ENCODE peak calls at places on chromosomes 2 and 18, in four cellular contexts. W, H, U and C are unnamed samples. For H3K9me3, the result is how much of the 10 kb centered on the place peaks cover.

GRCh38 chr18:49769047-49769708 is 44.2 kb downstream of the ACAA2 start:
- DNase-seq in H (no peak), W (no peak), U (no peak), C (no peak)

GRCh38 chr2:215870088-215870490 is 143.3 kb downstream of the MREG start:
- DNase-seq in H (peak), W (peak), U (no peak), C (peak)

GRCh38 chr2:65351234-65351947 is 81.0 kb downstream of the SPRED2 start:
- DNase-seq in H (peak), U (no peak), W (no peak), C (peak)

GRCh38 chr2:108288534-108289106 is at the start of gene SULT1C2:
- DNase-seq in W (no peak), U (peak), H (peak), C (no peak)

GRCh38 chr2:81658227-81658626 is 1353.7 kb upstream of the LRRTM1 start:
- DNase-seq in W (peak), U (no peak), H (peak), C (no peak)

GRCh38 chr2:128444816-128445532 is 126.3 kb upstream of the HS6ST1 start:
- DNase-seq in H (peak), U (no peak), W (no peak), C (no peak)

GRCh38 chr2:19185061-19185460 is 173.4 kb downstream of the OSR1 start:
- DNase-seq in U (no peak), H (peak), W (no peak), C (no peak)

GRCh38 chr2:130920417-130921030 is 83.8 kb downstream of the ARHGEF4 start:
- DNase-seq in H (peak), W (peak), U (peak), C (peak)

GRCh38 chr2:69221960-69222751 is 164.9 kb downstream of the GFPT1 start:
- DNase-seq in U (no peak), H (peak), W (no peak), C (peak)

GRCh38 chr18:59096098-59096779 is 43.4 kb upstream of the SEC11C start:
- DNase-seq in U (peak), H (no peak), W (no peak), C (no peak)

GRCh38 chr2:70941701-70942100 is 6.0 kb downstream of the ATP6V1B1 start:
- DNase-seq in H (no peak), U (no peak), W (no peak), C (no peak)

GRCh38 chr2:162106146-162106551 is 32.1 kb upstream of the DPP4 start:
- DNase-seq in W (no peak), H (peak), U (no peak), C (no peak)

GRCh38 chr2:121450301-121450700 is 80.4 kb upstream of the RNU4ATAC start:
- DNase-seq in W (no peak), U (no peak), H (no peak), C (no peak)

GRCh38 chr2:101828267-101829017 is 130.9 kb downstream of the MAP4K4 start:
- DNase-seq in H (no peak), W (no peak), U (no peak), C (peak)

GRCh38 chr18:10406172-10406663 is 48.2 kb upstream of the APCDD1 start:
- DNase-seq in H (no peak), W (no peak), U (no peak), C (no peak)

GRCh38 chr2:118806797-118807667 is 40.4 kb downstream of the EN1 start:
- DNase-seq in W (no peak), H (no peak), U (no peak), C (no peak)

DNA sequence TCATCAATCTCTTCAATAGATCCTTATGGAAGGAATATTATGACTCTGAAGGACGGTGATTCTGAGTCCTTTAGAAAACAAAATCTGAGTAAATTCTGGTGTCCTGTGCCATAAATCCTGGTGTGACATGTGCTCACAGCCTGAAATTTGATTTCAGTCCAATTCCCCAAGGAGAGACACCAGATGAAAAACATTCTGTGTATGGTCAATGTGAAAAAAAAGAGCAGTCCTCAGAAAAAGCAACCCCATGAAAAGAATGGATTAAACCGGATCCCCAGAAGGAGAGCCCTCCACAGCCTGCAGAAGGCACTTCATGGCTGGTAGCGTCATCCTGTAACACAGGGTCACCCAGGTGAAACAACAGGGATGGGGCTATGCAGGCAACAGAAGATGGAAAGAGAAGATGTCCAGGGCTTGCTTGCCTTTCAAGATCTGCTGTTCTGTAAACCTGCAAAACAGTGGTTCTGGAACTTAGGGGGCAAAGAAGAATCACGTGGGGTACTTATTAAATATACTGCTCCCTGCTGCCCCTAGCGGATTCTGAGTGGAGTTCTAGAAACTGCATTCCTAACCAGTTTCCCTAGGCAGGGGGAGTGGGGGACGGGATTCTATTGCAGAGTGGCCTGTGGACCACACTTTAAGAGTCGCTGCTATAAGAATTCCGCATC is 118.8 kb upstream of the ARL5A start:
- DNase-seq in H (peak), U (peak), W (peak), C (peak)
- H3K4me2 ChIP-seq in H (no peak), U (no peak), W (no peak), C (no peak)

DNA sequence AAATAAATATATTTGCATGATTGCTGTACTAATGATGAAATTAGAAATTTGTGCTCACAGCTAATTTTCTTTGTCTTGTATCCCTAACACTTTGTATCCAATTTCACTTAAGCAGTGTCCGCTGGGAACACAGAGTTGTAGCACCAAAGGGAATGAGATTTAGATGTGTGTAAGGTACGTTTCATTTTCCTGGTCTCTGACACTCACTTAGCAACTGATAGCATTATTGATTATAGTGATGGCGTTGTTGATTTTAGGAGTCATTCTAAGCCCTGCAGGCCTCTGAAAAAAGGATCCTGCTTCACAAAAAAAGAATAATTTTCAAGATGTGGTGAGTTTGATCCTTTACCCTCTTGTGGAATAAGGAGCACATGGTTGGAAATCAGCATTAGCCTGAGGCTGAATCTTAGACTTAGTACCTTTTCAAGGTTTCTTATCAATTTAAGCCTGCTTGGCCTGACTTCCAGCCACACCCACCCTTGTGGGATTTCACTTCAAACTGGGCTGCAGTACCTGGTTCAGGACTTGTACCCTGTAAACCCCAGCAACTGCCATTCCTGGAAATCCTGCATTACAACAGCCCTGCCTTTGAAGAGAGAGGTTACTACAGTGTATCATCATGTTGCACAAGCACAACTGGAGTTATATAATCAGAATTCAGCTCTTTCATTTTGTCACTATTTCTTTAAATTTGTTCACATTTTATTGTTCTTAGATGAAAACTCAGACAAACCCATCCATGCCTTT is 116.2 kb downstream of the RND3 start:
- DNase-seq in U (no peak), W (peak), H (peak), C (no peak)
- H3K9me3 ChIP-seq in U (under half), W (under half), H (under half), C (under half)

GRCh38 chr18:23263551-23264235 is 128.4 kb downstream of the CABLES1 start:
- DNase-seq in U (no peak), H (no peak), W (no peak), C (no peak)
- H2AK5ac ChIP-seq in U (no peak), H (peak), W (no peak), C (no peak)

GRCh38 chr18:79191418-79191817 is 122.2 kb downstream of the ATP9B start:
- DNase-seq in H (no peak), U (no peak), W (peak), C (no peak)
- H3K4me2 ChIP-seq in H (no peak), U (no peak), W (no peak), C (no peak)